ENCODE peak calls at places on chromosomes 5 and 9, in five cellular contexts. D, H, Z, W and P are unnamed samples.

GRCh38 chr9:93061791-93062299 is 3.3 kb downstream of the SUSD3 start:
- DNase-seq in W (no peak), Z (no peak), D (no peak), H (peak; percentile 93), P (no peak)

GRCh38 chr5:42454216-42454995 is 31.2 kb downstream of the GHR start:
- DNase-seq in D (no peak), H (no peak), W (no peak), Z (peak; percentile 61), P (no peak)

GRCh38 chr9:133371261-133371711 is 4.6 kb downstream of the SURF4 start:
- DNase-seq in H (peak; percentile 82), D (no peak), Z (no peak), W (no peak), P (no peak)

GRCh38 chr9:70883056-70883455 is 238.4 kb downstream of the TRPM3 start:
- DNase-seq in H (no peak), D (no peak), W (no peak), Z (no peak), P (no peak)

GRCh38 chr5:101163088-101163487 is 260.0 kb upstream of the ST8SIA4 start:
- DNase-seq in H (peak; percentile 29), W (no peak), Z (no peak), D (no peak), P (no peak)

GRCh38 chr5:72611111-72611724 is 104.0 kb upstream of the ZNF366 start:
- DNase-seq in H (peak; percentile 85), D (peak; percentile 74), W (peak; percentile 82), Z (peak; percentile 80), P (peak; percentile 69)

GRCh38 chr5:134533115-134533815 is 7.8 kb downstream of the JADE2 start:
- DNase-seq in H (peak; percentile 60), W (no peak), Z (no peak), D (peak; percentile 75), P (no peak)

GRCh38 chr5:171601266-171601881 is 181.9 kb downstream of the FGF18 start:
- DNase-seq in H (no peak), W (no peak), Z (no peak), D (no peak), P (no peak)

GRCh38 chr5:127564002-127564769 is 46.7 kb downstream of the PRRC1 start:
- DNase-seq in H (no peak), Z (no peak), W (no peak), D (no peak), P (peak; percentile 39)

GRCh38 chr9:105243015-105243686 is 1.3 kb upstream of the SLC44A1 start:
- DNase-seq in W (no peak), H (no peak), D (no peak), Z (no peak), P (no peak)

GRCh38 chr9:107768224-107768623 is 278.7 kb upstream of the KLF4 start:
- DNase-seq in H (peak; percentile 78), W (no peak), Z (no peak), D (no peak), P (no peak)

GRCh38 chr5:124692950-124693349 is 53.5 kb downstream of the ZNF608 start:
- DNase-seq in H (no peak), D (no peak), Z (no peak), W (no peak), P (no peak)

GRCh38 chr9:68505681-68506409 is 34.8 kb downstream of the TMEM252 start:
- DNase-seq in Z (no peak), W (no peak), D (peak; percentile 29), H (no peak), P (no peak)

GRCh38 chr9:79662553-79662956 is 90.8 kb downstream of the TLE4 start:
- DNase-seq in H (no peak), W (no peak), D (no peak), Z (no peak), P (no peak)

GRCh38 chr9:33263131-33263935 is 1.2 kb downstream of the BAG1 start:
- DNase-seq in D (peak; percentile 22), Z (no peak), W (no peak), H (peak; percentile 78), P (no peak)

GRCh38 chr5:80078921-80079320 is 43.8 kb downstream of the THBS4 start:
- DNase-seq in H (no peak), W (no peak), D (no peak), Z (no peak), P (no peak)

GRCh38 chr5:83467315-83468044 is 4.1 kb upstream of the VCAN start:
- DNase-seq in H (no peak), Z (peak; percentile 61), W (no peak), D (peak; percentile 41), P (no peak)

GRCh38 chr5:40389591-40389990 is 290.1 kb upstream of the PTGER4 start:
- DNase-seq in D (no peak), W (no peak), Z (no peak), H (no peak), P (no peak)

GRCh38 chr5:142428773-142429473 is 104.1 kb upstream of the SPRY4 start:
- DNase-seq in Z (no peak), W (no peak), D (no peak), H (no peak), P (no peak)

GRCh38 chr5:150411245-150411979 is 1.3 kb downstream of the CD74 start:
- DNase-seq in Z (no peak), H (peak; percentile 90), W (no peak), D (no peak), P (peak; percentile 80)

GRCh38 chr9:114037961-114038723 is 40.0 kb downstream of the AMBP start:
- DNase-seq in Z (peak; percentile 8), H (peak; percentile 60), D (no peak), W (peak; percentile 46), P (peak; percentile 24)

GRCh38 chr9:14214065-14214684 is 99.8 kb downstream of the NFIB start:
- DNase-seq in Z (no peak), W (no peak), H (no peak), D (no peak), P (no peak)

GRCh38 chr5:156128026-156128425 is 198.9 kb upstream of the SGCD start:
- DNase-seq in Z (no peak), D (no peak), W (no peak), H (no peak), P (no peak)

GRCh38 chr9:136687721-136688223 is 515 bp upstream of the AGPAT2 start:
- DNase-seq in H (peak; percentile 89), W (peak; percentile 93), Z (peak; percentile 78), D (no peak), P (peak; percentile 69)

GRCh38 chr5:145937432-145938250 is 1.3 kb downstream of the SH3RF2 start:
- DNase-seq in Z (no peak), H (no peak), D (no peak), W (peak; percentile 74), P (no peak)
- H3K4me1 ChIP-seq in Z (no peaks in the 10 kb centered on the region), H (peaks cover 10% of the 10 kb centered on the region), D (no peaks in the 10 kb centered on the region), W (peaks cover 31% of the 10 kb centered on the region), P (peaks cover 4% of the 10 kb centered on the region)

DNA sequence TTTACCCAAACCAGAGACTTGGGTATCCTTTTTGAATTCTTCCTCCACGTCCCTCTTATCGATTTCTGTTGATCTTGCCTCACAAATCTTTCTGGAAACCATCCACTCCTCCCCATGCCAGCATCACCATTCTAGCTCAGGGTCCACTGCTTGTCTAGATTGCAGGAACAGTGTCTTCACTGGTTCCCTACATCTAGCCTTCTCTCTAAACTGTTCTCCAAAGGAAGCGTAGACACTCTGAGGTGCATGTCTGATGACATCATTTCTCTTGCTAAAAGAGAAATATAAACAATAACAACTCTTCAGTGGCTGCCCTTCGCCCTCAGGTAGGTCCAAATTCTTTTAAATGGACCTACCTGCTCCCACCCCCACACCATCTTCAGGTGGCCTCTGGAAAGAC is 200.1 kb downstream of the DCP2 start:
- DNase-seq in Z (no peak), D (no peak), W (no peak), H (no peak), P (no peak)
- H3K4me3 ChIP-seq in Z (no peak overlapping the region), D (no peak overlapping the region), W (no peak overlapping the region), H (no peak overlapping the region), P (no peak overlapping the region)

GRCh38 chr5:1752881-1753280 is 46.8 kb downstream of the MRPL36 start:
- DNase-seq in Z (peak; percentile 23), D (no peak), W (no peak), H (no peak), P (no peak)

GRCh38 chr5:1754531-1755220 is 45.0 kb downstream of the MRPL36 start:
- DNase-seq in W (no peak), Z (peak; percentile 23), H (no peak), D (peak; percentile 4), P (no peak)

GRCh38 chr5:1755321-1755949 is 44.2 kb downstream of the MRPL36 start:
- DNase-seq in H (no peak), Z (peak; percentile 6), D (peak; percentile 1), W (no peak), P (no peak)

GRCh38 chr5:1751864-1752822 is 47.5 kb downstream of the MRPL36 start:
- DNase-seq in H (no peak), W (no peak), Z (peak; percentile 29), D (peak; percentile 8), P (no peak)

DNA sequence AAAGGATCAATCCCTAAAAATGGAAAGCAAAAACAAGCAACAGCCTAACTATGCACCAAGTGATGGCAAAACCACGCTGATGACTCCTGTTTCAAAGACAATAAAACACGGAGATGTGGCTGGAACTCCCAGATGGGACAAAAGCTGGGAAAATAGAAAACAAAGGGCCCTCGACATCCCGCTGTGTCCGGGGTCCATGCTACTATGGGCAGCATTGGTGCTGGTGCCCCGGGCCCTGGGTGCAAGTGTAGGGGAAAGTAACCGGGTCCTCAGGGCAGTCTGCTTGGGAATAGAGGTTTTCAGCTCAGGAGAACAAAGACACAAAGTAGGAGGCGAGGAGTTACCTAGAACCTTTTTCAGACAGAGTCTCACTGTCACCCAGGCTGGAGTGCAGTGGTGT is 46.1 kb downstream of the MRPL36 start:
- DNase-seq in W (no peak), Z (peak; percentile 14), D (no peak), H (no peak), P (no peak)
- H3K27me3 ChIP-seq in W (no peaks in the 10 kb centered on the region), Z (no peaks in the 10 kb centered on the region), D (no peaks in the 10 kb centered on the region), H (no peaks in the 10 kb centered on the region), P (peaks cover 4% of the 10 kb centered on the region)

GRCh38 chr9:35759795-35760194 is 5.7 kb upstream of the MSMP start:
- DNase-seq in D (no peak), W (no peak), Z (no peak), H (no peak), P (no peak)

GRCh38 chr9:35756275-35756742 is 2.2 kb upstream of the MSMP start:
- DNase-seq in H (peak; percentile 92), Z (peak; percentile 74), D (peak; percentile 61), W (peak; percentile 87), P (peak; percentile 79)

GRCh38 chr9:35758475-35759050 is 4.5 kb upstream of the MSMP start:
- DNase-seq in D (no peak), Z (no peak), W (no peak), H (no peak), P (no peak)

GRCh38 chr9:35756743-35757526 is 2.9 kb upstream of the MSMP start:
- DNase-seq in Z (peak; percentile 86), H (peak; percentile 95), W (peak; percentile 89), D (peak; percentile 67), P (peak; percentile 77)

DNA sequence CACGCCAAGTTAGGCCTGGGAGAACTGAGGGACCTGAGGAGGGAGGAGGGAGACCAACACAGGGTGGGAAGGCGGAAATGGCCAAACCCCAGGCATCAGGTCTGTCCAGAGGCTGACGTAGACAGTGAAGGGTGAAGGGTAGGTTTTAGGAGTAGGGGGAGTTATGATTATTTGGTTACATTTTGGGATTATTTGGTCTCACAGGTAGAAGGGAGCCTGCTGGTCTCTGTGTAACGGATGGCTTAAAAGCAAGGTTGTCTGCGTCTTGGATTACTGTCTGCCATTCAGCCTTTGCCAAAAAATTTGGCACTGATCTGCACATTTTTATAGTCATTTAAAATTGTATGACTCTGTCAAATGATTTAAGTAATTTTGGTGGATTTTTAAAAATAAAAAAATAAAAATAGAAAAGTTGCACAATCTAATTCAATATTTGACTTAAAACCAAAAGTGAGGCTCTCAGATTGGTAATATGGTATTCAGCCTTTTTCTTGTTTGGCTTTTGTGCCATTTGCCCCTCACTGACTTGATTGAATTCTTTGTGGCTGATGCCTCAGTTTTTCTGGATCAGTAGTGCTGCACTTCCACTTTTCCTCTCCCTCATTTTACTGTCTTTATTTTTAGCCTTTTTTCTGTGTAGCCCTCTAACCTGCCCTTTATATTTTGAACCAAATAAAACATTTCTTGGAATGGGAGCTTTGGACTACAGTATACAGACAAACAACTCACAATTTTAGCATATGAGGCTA is 3.6 kb upstream of the MSMP start:
- DNase-seq in W (no peak), H (no peak), D (no peak), Z (no peak), P (no peak)
- H3K4me1 ChIP-seq in W (peaks cover 5% of the 10 kb centered on the region), H (peaks cover 65% of the 10 kb centered on the region), D (peaks cover 6% of the 10 kb centered on the region), Z (no peaks in the 10 kb centered on the region), P (peaks cover 14% of the 10 kb centered on the region)